ENCODE peak calls at places on chromosomes 12 and 14, in five cellular contexts. B, P, O, U and K are unnamed samples.

GRCh38 chr14:70186826-70187483 is 1.8 kb downstream of the SLC8A3 start:
- DNase-seq in B (no peak), P (no peak), O (no peak), U (peak; percentile 49), K (no peak)

GRCh38 chr12:114916531-114916930 is 232.6 kb upstream of the TBX3 start:
- DNase-seq in B (no peak), P (no peak), O (no peak), U (no peak), K (no peak)

GRCh38 chr12:1830981-1831930 is 10.9 kb downstream of the LRTM2 start:
- DNase-seq in B (no peak), P (peak; percentile 28), O (peak; percentile 64), U (peak; percentile 95), K (peak; percentile 86)

GRCh38 chr12:56622535-56622934 is 7.6 kb downstream of the BAZ2A start:
- DNase-seq in B (no peak), P (no peak), O (no peak), U (no peak), K (no peak)

GRCh38 chr14:104601786-104602185 is 2.8 kb downstream of the TMEM179 start:
- DNase-seq in B (no peak), P (peak; percentile 45), O (peak; percentile 2), U (no peak), K (no peak)

GRCh38 chr12:108854453-108855283 is 2.7 kb downstream of the SSH1 start:
- DNase-seq in B (no peak), P (peak; percentile 96), O (peak; percentile 100), U (no peak), K (no peak)

GRCh38 chr14:95514131-95515079 is 2.0 kb downstream of the SYNE3 start:
- DNase-seq in B (no peak), P (no peak), O (no peak), U (no peak), K (peak; percentile 92)

GRCh38 chr12:124031058-124031457 is 58.0 kb downstream of the ZNF664 start:
- DNase-seq in B (no peak), P (no peak), O (peak; percentile 33), U (no peak), K (no peak)

GRCh38 chr12:20950248-20950647 is 139.7 kb downstream of the SLCO1B3 start:
- DNase-seq in B (peak; percentile 35), P (peak; percentile 33), O (no peak), U (peak; percentile 21), K (peak; percentile 55)

GRCh38 chr12:109174468-109174867 is 58.1 kb downstream of the ACACB start:
- DNase-seq in B (no peak), P (no peak), O (no peak), U (no peak), K (no peak)

GRCh38 chr12:117052386-117053049 is 46.7 kb downstream of the TESC start:
- DNase-seq in B (no peak), P (no peak), O (no peak), U (peak; percentile 73), K (no peak)

GRCh38 chr14:100106260-100106659 is 41.0 kb downstream of the EVL start:
- DNase-seq in B (no peak), P (no peak), O (no peak), U (no peak), K (no peak)

GRCh38 chr14:23056956-23057756 is at the start of gene CDH24:
- DNase-seq in B (peak; percentile 72), P (peak; percentile 58), O (peak; percentile 57), U (peak; percentile 94), K (peak; percentile 79)

GRCh38 chr14:36655571-36655962 is 6.1 kb upstream of the PAX9 start:
- DNase-seq in B (no peak), P (no peak), O (no peak), U (peak; percentile 55), K (peak; percentile 71)

GRCh38 chr12:20852649-20853048 is 42.1 kb downstream of the SLCO1B3 start:
- DNase-seq in B (no peak), P (no peak), O (no peak), U (no peak), K (no peak)

GRCh38 chr14:85535916-85536834 is 6.2 kb downstream of the FLRT2 start:
- DNase-seq in B (no peak), P (peak; percentile 44), O (peak; percentile 79), U (peak; percentile 28), K (peak; percentile 65)

GRCh38 chr14:68800361-68800760 is 7.5 kb upstream of the ZFP36L1 start:
- DNase-seq in B (no peak), P (no peak), O (no peak), U (no peak), K (no peak)

GRCh38 chr14:100580316-100581227 is 6.6 kb downstream of the BEGAIN start:
- DNase-seq in B (no peak), P (no peak), O (no peak), U (no peak), K (no peak)

GRCh38 chr14:79712302-79712950 is 498.9 kb downstream of the DIO2 start:
- DNase-seq in B (no peak), P (no peak), O (no peak), U (peak; percentile 50), K (no peak)

GRCh38 chr14:44962573-44963528 is 861 bp downstream of the TOGARAM1 start:
- DNase-seq in B (peak; percentile 65), P (peak; percentile 33), O (peak; percentile 54), U (peak; percentile 66), K (peak; percentile 41)

GRCh38 chr14:22039938-22040780 is 366.5 kb upstream of the OR4E1 start:
- DNase-seq in B (peak; percentile 42), P (peak; percentile 18), O (no peak), U (no peak), K (peak; percentile 8)

GRCh38 chr12:100295764-100296555 is 29.0 kb downstream of the SCYL2 start:
- DNase-seq in B (no peak), P (no peak), O (peak; percentile 56), U (no peak), K (no peak)

GRCh38 chr12:117032593-117033381 is 66.4 kb downstream of the TESC start:
- DNase-seq in B (no peak), P (no peak), O (peak; percentile 35), U (peak; percentile 45), K (no peak)

GRCh38 chr14:99679996-99680395 is 4.1 kb upstream of the CYP46A1 start:
- DNase-seq in B (no peak), P (no peak), O (no peak), U (no peak), K (no peak)

GRCh38 chr12:85996280-85996679 is 122.2 kb downstream of the NTS start:
- DNase-seq in B (no peak), P (no peak), O (no peak), U (no peak), K (no peak)

GRCh38 chr14:88864198-88864597 is 39.7 kb downstream of the TTC8 start:
- DNase-seq in B (no peak), P (no peak), O (no peak), U (no peak), K (peak; percentile 2)

GRCh38 chr14:68961781-68962584 is 17.1 kb downstream of the ACTN1 start:
- DNase-seq in B (no peak), P (peak; percentile 70), O (peak; percentile 85), U (peak; percentile 68), K (peak; percentile 93)

DNA sequence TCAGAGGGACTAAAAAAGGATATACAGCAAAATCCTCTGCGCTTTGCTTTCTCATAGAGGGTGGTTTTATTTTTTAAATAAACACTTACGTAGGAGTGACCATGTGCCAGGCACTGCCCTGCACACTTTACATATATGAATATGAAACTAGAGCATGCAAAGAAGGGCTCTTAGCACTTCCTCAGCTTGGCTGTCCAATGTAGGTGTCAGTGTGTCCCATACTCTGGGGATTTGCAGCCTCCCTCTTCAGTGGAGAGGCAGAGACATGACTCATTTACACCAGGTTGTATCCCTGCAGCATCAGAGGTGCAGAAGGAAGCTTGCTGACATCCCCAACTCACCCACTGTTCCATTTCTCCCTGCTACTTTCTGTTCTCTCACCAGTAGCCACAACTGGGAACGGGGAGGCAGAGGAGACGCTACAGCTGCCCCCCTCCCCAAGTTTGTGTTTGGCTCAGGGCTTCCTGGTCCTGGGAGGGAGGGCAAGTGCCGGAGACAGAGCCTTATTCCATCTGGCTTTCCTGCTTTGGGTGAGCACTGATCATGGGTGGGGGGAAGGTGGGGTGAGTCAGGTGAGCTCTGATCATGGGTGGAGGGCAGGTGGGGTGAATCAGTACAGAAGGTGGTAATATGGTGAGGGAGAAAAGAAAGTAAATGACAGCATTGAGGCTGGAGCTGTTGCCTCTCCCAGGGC is 4.9 kb upstream of the KRT5 start:
- DNase-seq in B (no peak), P (no peak), O (no peak), U (no peak), K (no peak)
- H3K4me2 ChIP-seq in B (no peak overlapping the region), P (no peak overlapping the region), O (no peak overlapping the region), U (no peak overlapping the region), K (no peak overlapping the region)

DNA sequence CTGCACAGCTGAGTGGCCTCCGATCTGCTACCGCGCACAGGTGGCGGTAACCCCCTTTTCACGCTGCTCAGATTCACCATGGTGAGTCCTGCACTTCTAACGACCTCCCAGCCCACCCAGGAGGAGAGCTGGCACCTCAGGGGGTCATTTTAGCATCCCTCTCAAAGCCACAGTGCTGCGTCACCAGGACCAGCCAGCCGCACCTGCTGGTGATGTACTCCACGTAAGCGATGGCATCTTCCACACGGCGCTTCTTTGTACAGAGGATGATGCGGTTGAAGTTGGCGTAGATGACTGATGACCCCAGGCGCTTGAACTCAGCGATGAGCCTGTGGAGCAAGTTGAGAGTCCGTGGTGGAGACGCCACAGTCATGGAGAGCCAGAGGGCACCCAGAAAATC is 19.2 kb downstream of the P2RX2 start:
- DNase-seq in B (no peak), P (no peak), O (no peak), U (no peak), K (no peak)
- H3K4me2 ChIP-seq in B (no peak overlapping the region), P (no peak overlapping the region), O (no peak overlapping the region), U (no peak overlapping the region), K (no peak overlapping the region)

GRCh38 chr14:28121512-28122297 is 644.9 kb upstream of the FOXG1 start:
- DNase-seq in B (no peak), P (no peak), O (no peak), U (peak; percentile 50), K (peak; percentile 75)

GRCh38 chr14:28116716-28117115 is 649.9 kb upstream of the FOXG1 start:
- DNase-seq in B (no peak), P (no peak), O (no peak), U (no peak), K (peak; percentile 36)

DNA sequence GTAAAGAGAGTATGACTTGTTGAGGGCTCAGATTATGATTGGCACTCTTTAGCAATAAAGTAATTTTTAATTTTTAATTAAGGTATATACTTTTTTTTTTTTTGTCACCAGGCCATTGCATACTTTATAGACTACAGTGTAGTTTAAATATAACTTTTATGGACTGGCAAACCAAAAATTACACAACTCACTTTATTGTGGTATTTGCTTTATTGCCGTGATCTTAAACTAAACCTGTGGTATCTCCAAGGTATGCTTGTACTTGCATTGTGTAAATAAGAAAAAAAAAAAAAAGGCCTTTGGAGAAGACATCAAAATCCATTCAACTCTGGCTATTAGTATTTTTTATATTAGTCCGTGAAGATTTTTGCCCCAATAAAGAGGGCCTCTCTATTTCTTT is 646.7 kb upstream of the FOXG1 start:
- DNase-seq in B (no peak), P (no peak), O (no peak), U (no peak), K (no peak)
- H3K4me2 ChIP-seq in B (no peak overlapping the region), P (no peak overlapping the region), O (no peak overlapping the region), U (no peak overlapping the region), K (no peak overlapping the region)

DNA sequence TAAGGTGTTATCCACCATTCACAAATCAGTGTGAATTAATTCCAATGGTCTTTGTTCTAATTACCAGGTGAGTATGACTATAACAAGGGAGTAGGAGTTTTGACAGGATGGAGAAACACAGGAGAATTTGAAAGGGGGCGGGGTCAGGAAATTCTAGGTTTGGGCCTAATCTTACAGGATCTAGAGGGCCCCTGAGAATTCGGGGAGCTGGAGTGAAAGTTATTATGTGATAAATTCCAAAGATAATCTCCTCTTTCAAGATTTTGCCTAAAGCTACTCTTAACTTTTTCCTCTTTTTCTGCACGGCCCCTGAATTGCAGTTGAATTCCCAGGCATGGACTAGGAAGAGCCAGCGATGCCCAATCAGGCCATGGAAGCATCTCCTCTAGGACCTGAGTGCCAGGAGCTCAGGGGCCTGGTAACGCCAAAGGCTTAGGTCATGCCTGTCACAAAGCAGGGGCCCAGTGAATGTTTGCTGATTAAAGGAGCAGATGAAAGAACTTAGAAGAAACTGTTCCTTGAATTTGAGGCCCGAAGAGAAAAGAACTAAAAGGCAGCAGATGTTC is 195.6 kb downstream of the PPM1H start:
- DNase-seq in B (no peak), P (no peak), O (no peak), U (no peak), K (peak; percentile 52)
- H3K4me2 ChIP-seq in B (no peak overlapping the region), P (no peak overlapping the region), O (no peak overlapping the region), U (no peak overlapping the region), K (no peak overlapping the region)